ENCODE peak calls at places on chromosomes 1 and 21, in six cellular contexts. Y, M, Q, H, I and U are unnamed samples.

GRCh38 chr1:200535605-200536004 is 84.9 kb downstream of the KIF14 start:
- DNase-seq in Y (no peak), M (peak), Q (peak), H (no peak), I (no peak), U (no peak)

GRCh38 chr21:29219165-29219770 is 79.5 kb upstream of the BACH1 start:
- DNase-seq in Y (peak), M (peak), Q (no peak), H (no peak), I (no peak), U (peak)

GRCh38 chr1:211535338-211535737 is 43.4 kb upstream of the RD3 start:
- DNase-seq in Y (no peak), M (no peak), Q (no peak), H (no peak), I (no peak), U (no peak)

GRCh38 chr21:43861716-43862115 is 3.3 kb upstream of the AGPAT3 start:
- DNase-seq in Y (no peak), M (no peak), Q (no peak), H (no peak), I (no peak), U (no peak)

GRCh38 chr1:107750364-107750959 is 214.5 kb downstream of the VAV3 start:
- DNase-seq in Y (peak), M (peak), Q (peak), H (peak), I (no peak), U (peak)

GRCh38 chr1:29120955-29121485 is 2.7 kb downstream of the TMEM200B start:
- DNase-seq in Y (peak), M (peak), Q (peak), H (peak), I (no peak), U (peak)

GRCh38 chr1:155175281-155175926 is 1.8 kb downstream of the TRIM46 start:
- DNase-seq in Y (no peak), M (no peak), Q (peak), H (no peak), I (no peak), U (no peak)

GRCh38 chr1:27727126-27727525 is 1.4 kb downstream of the FAM76A start:
- DNase-seq in Y (peak), M (peak), Q (no peak), H (no peak), I (no peak), U (peak)

GRCh38 chr1:24207709-24208108 is 20.6 kb upstream of the IFNLR1 start:
- DNase-seq in Y (no peak), M (no peak), Q (no peak), H (no peak), I (no peak), U (no peak)

GRCh38 chr1:103084176-103084575 is 24.1 kb downstream of the COL11A1 start:
- DNase-seq in Y (no peak), M (no peak), Q (no peak), H (no peak), I (no peak), U (no peak)

GRCh38 chr21:30395731-30396130 is at the start of gene KRTAP13-1:
- DNase-seq in Y (no peak), M (no peak), Q (no peak), H (no peak), I (no peak), U (no peak)

GRCh38 chr21:33686386-33686785 is 44.1 kb downstream of the ITSN1 start:
- DNase-seq in Y (no peak), M (no peak), Q (no peak), H (no peak), I (no peak), U (no peak)

GRCh38 chr21:33685613-33686197 is 43.4 kb downstream of the ITSN1 start:
- DNase-seq in Y (peak), M (peak), Q (no peak), H (no peak), I (no peak), U (peak)

GRCh38 chr21:33684068-33684467 is 41.8 kb downstream of the ITSN1 start:
- DNase-seq in Y (no peak), M (no peak), Q (no peak), H (no peak), I (no peak), U (no peak)

GRCh38 chr21:33682992-33683627 is 40.8 kb downstream of the ITSN1 start:
- DNase-seq in Y (peak), M (peak), Q (no peak), H (no peak), I (peak), U (peak)

GRCh38 chr21:33684923-33685560 is 42.7 kb downstream of the ITSN1 start:
- DNase-seq in Y (peak), M (peak), Q (no peak), H (no peak), I (peak), U (peak)
- H3K14ac ChIP-seq in Y (peak), M (no peak), Q (no peak), H (no peak), I (no peak), U (no peak)

DNA sequence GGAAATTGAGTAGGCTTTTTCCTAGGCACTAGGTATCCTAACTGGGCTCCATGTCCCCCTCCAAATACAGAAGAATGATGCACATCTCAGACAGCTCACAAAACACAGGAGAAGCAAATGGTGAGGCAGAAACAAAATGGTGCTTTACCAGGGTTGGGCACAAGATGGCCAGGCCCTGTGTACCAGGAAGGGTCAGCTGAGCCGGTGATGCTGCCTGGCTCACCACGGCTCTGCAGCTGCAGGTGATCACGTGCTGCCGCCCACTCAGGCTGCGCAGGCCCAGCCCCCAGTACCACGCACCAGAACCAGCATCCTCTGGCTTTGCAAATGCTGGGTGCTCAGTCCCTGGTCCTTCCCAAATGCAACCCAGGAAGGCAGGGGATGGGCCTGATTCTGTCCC is 998 bp upstream of the DSCAM start:
- DNase-seq in Y (no peak), M (no peak), Q (no peak), H (no peak), I (no peak), U (no peak)
- H4K8ac ChIP-seq in Y (no peak), M (no peak), Q (no peak), H (no peak), I (no peak), U (no peak)

GRCh38 chr1:179770887-179771502 is 27.9 kb downstream of the FAM163A start:
- DNase-seq in Y (no peak), M (no peak), Q (no peak), H (no peak), I (no peak), U (no peak)
- H3K14ac ChIP-seq in Y (no peak), M (no peak), Q (no peak), H (no peak), I (no peak), U (no peak)

DNA sequence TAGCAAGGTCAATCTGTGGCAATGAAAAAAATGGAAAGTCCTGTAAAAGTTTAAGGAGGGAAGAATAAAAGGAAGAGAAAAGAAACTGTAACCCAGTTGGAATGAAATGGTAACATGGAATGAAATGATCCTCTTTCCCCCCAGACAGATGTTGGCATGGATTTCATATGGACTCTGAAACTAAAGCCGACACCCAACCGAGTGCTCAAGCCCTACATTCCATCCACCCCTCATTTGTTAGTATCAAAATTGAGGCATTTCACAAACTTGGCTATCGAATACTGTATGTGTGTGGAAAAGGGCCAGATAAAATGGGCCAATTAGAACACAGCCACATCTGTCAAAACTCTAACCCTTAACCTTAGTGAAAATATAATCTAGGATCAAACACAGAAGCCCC is 72.7 kb upstream of the RGL1 start:
- DNase-seq in Y (no peak), M (no peak), Q (no peak), H (no peak), I (no peak), U (no peak)
- H4K8ac ChIP-seq in Y (no peak), M (no peak), Q (no peak), H (no peak), I (no peak), U (no peak)

DNA sequence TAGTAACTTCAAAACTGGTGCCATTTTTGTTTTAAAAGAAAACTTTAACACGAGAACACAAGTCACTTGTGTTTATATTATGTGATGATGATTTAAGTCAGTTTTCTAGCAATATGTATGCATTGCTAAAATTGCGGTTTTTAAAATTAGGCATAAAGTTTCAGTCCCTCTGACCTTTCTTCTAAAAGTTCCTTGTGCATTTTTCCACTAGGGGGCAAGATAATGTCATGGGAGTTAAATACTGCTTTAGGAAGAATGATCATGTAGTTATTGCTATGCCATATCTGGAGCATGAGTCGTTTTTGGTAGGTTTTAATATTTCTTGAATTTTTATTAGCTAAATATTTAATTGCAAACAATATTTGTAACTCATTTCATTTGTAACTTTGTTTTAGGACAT is 10.7 kb downstream of the CDC7 start:
- DNase-seq in Y (peak), M (peak), Q (no peak), H (no peak), I (no peak), U (peak)
- H3K14ac ChIP-seq in Y (no peak), M (no peak), Q (no peak), H (no peak), I (no peak), U (no peak)

DNA sequence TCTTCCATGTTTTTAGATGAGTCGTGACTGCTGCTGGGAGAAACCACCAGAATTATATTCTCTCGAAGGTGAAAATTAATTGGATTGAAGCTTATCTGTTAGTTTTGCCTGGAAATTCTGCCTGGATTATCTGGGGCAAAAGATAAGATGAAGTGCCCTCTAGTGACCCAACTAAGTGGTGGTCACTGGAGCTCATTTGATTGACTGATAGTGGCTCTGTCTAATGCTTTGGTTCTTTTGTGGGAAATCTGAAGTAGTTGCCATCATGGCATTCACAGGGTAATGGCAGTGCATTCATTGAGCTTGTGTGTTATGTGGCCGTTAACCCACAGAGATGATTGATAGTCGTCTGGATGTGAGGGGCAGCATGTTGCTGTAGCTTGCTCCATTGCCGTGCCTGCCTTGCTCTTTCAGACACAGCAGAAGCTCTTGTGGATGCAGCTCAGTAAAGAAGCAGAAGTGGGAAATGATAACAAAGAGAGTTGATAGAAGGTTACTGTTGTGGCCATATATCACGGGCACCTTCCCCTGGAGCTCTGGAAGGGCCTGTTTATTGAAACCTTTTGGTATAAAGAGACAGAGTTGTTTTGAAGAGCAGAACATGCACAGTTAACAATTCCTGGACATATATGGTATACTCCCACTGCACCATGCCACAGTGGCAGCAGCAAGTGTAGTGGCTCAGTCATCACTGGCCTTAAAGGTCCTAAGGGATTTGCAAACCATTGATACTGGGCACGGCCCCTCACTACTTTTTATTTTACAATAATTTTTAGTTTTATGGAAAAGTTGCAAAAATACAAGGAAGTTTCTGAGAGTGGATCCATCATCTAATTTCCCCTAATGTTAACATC is 42.0 kb downstream of the CXADR start:
- DNase-seq in Y (peak), M (peak), Q (no peak), H (peak), I (no peak), U (no peak)
- H4K8ac ChIP-seq in Y (no peak), M (no peak), Q (no peak), H (no peak), I (no peak), U (no peak)

GRCh38 chr1:192831706-192832355 is 23.0 kb downstream of the RGS2 start:
- DNase-seq in Y (peak), M (peak), Q (no peak), H (no peak), I (no peak), U (no peak)
- H3K14ac ChIP-seq in Y (no peak), M (no peak), Q (no peak), H (no peak), I (no peak), U (no peak)

DNA sequence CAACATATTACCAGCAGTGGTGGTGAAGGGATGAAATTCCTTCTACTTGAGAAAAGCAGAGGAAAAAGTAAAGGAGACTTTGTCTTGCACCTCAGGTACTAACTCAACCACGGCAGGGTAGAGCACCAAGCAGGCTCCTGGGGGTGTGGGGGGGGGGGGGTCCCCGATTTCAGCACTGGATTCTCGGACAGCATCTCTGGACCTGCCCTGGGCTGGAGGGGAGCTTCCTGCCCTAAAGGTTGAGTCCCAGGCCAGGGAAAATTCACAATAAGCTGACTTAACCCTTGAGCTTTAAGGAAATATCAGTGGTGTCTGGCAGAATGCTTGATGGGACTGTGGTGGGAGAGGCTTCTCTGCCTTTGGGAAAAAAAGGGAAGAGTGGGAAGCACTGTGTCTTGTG is 233.2 kb upstream of the CXADR start:
- DNase-seq in Y (no peak), M (no peak), Q (no peak), H (no peak), I (no peak), U (no peak)
- H4K8ac ChIP-seq in Y (no peak), M (no peak), Q (no peak), H (no peak), I (no peak), U (no peak)